ENCODE peak calls at places on chromosomes 13 and 19, in nine cellular contexts. C is tibial nerve, I is transverse colon, H is kidney epithelial cell, S is brain microvascular endothelial cell, Q is neural progenitor cell, E is tibial artery, F is IMR-90, M is HCT116. Y is an unnamed sample.

GRCh38 chr13:56349866-56350265 is 790.9 kb upstream of the PRR20A start:
- DNase-seq in C (no peak), I (no peak), H (peak; percentile 5), S (no peak), Q (no peak), E (no peak), F (no peak), M (no peak), Y (no peak)

GRCh38 chr19:48770223-48770622 is 14.9 kb downstream of the FGF21 start:
- DNase-seq in C (no peak), I (no peak), H (no peak), S (peak; percentile 42), Q (no peak), E (no peak), F (no peak), M (no peak), Y (no peak)

GRCh38 chr19:11611730-11612129 is 14.4 kb downstream of the ZNF627 start:
- DNase-seq in C (no peak), I (no peak), H (no peak), S (no peak), Q (no peak), E (no peak), F (no peak), M (no peak), Y (no peak)

GRCh38 chr19:52957591-52957990 is 5.1 kb downstream of the ZNF816 start:
- DNase-seq in C (no peak), I (no peak), H (no peak), S (no peak), Q (no peak), E (no peak), F (no peak), M (no peak), Y (no peak)

GRCh38 chr19:861099-861755 is 1.8 kb downstream of the CFD start:
- DNase-seq in C (no peak), I (no peak), H (no peak), S (no peak), Q (no peak), E (no peak), F (no peak), M (no peak), Y (no peak)

GRCh38 chr13:45016792-45017425 is 27.6 kb downstream of the GPALPP1 start:
- DNase-seq in C (no peak), I (no peak), H (no peak), S (no peak), Q (no peak), E (no peak), F (no peak), M (no peak), Y (no peak)

GRCh38 chr13:112859817-112860190 is 109.2 kb upstream of the MCF2L start:
- DNase-seq in C (peak; percentile 65), I (no peak), H (peak; percentile 62), S (peak; percentile 75), Q (no peak), E (no peak), F (peak; percentile 82), M (no peak), Y (peak; percentile 63)

GRCh38 chr19:11064831-11065303 is 24.4 kb upstream of the LDLR start:
- DNase-seq in C (no peak), I (no peak), H (no peak), S (no peak), Q (no peak), E (no peak), F (no peak), M (no peak), Y (no peak)

GRCh38 chr13:61727714-61728275 is 312.1 kb upstream of the PCDH20 start:
- DNase-seq in C (no peak), I (no peak), H (peak; percentile 14), S (no peak), Q (no peak), E (no peak), F (no peak), M (no peak), Y (no peak)

GRCh38 chr19:18895038-18895827 is 725 bp downstream of the CERS1 start:
- DNase-seq in C (peak; percentile 21), I (peak; percentile 31), H (no peak), S (no peak), Q (peak; percentile 90), E (peak; percentile 40), F (no peak), M (peak; percentile 38), Y (no peak)

GRCh38 chr19:38941979-38942378 is 11.2 kb downstream of the MRPS12 start:
- DNase-seq in C (no peak), I (no peak), H (no peak), S (no peak), Q (no peak), E (no peak), F (no peak), M (no peak), Y (no peak)

GRCh38 chr19:46616631-46617322 is 8.1 kb downstream of the PTGIR start:
- DNase-seq in C (no peak), I (peak; percentile 69), H (no peak), S (no peak), Q (peak; percentile 83), E (no peak), F (peak; percentile 85), M (peak; percentile 49), Y (peak; percentile 80)

GRCh38 chr19:32718286-32718685 is 1.3 kb upstream of the TDRD12 start:
- DNase-seq in C (no peak), I (no peak), H (no peak), S (no peak), Q (no peak), E (no peak), F (no peak), M (no peak), Y (no peak)

GRCh38 chr13:40611635-40612422 is 54.6 kb downstream of the FOXO1 start:
- DNase-seq in C (no peak), I (no peak), H (no peak), S (no peak), Q (no peak), E (no peak), F (no peak), M (no peak), Y (no peak)

GRCh38 chr19:1754651-1755466 is 1.6 kb downstream of the ONECUT3 start:
- DNase-seq in C (no peak), I (no peak), H (no peak), S (no peak), Q (peak; percentile 70), E (no peak), F (no peak), M (no peak), Y (no peak)

GRCh38 chr19:56477429-56478338 is 539 bp upstream of the ZNF667 start:
- DNase-seq in C (peak; percentile 78), I (peak; percentile 73), H (peak; percentile 69), S (peak; percentile 90), Q (peak; percentile 90), E (peak; percentile 86), F (peak; percentile 91), M (no peak), Y (peak; percentile 93)

GRCh38 chr13:73608731-73609485 is 525.3 kb downstream of the KLF12 start:
- DNase-seq in C (no peak), I (no peak), H (no peak), S (no peak), Q (no peak), E (no peak), F (no peak), M (no peak), Y (no peak)

GRCh38 chr19:17292301-17293074 is 10.7 kb downstream of the ABHD8 start:
- DNase-seq in C (peak; percentile 75), I (peak; percentile 85), H (peak; percentile 56), S (peak; percentile 88), Q (peak; percentile 92), E (peak; percentile 78), F (peak; percentile 82), M (peak; percentile 86), Y (peak; percentile 70)

GRCh38 chr13:101514695-101515275 is 62.3 kb downstream of the ITGBL1 start:
- DNase-seq in C (peak; percentile 81), I (no peak), H (peak; percentile 32), S (peak; percentile 62), Q (peak; percentile 62), E (peak; percentile 33), F (peak; percentile 68), M (peak; percentile 8), Y (no peak)

GRCh38 chr13:37679043-37679442 is 80.5 kb upstream of the POSTN start:
- DNase-seq in C (no peak), I (no peak), H (no peak), S (no peak), Q (no peak), E (no peak), F (no peak), M (no peak), Y (no peak)
- TF ChIP-seq CTCF in C (no peak), I (no peak), H (peak; percentile 4), S (peak; percentile 54), Q (no peak), E (no peak), F (peak; percentile 10), M (no peak), Y (no peak)

GRCh38 chr19:13014101-13014920 is 19.0 kb downstream of the NFIX start:
- DNase-seq in C (no peak), I (no peak), H (no peak), S (no peak), Q (peak; percentile 82), E (no peak), F (no peak), M (no peak), Y (no peak)
- H3K27me3 ChIP-seq in C (peaks cover 11% of the 10 kb centered on the region), I (peaks cover 18% of the 10 kb centered on the region), H (peaks cover 51% of the 10 kb centered on the region), S (peaks cover 22% of the 10 kb centered on the region), Q (peaks cover 100% of the 10 kb centered on the region), E (no peaks in the 10 kb centered on the region), F (no peaks in the 10 kb centered on the region), M (no peaks in the 10 kb centered on the region), Y (no peaks in the 10 kb centered on the region)

GRCh38 chr13:77915676-77916075 is 3.0 kb downstream of the EDNRB start:
- DNase-seq in C (no peak), I (no peak), H (no peak), S (no peak), Q (no peak), E (no peak), F (no peak), M (no peak), Y (no peak)

GRCh38 chr13:77918391-77919261 is at the start of gene EDNRB:
- DNase-seq in C (peak; percentile 43), I (peak; percentile 18), H (no peak), S (peak; percentile 20), Q (peak; percentile 58), E (peak; percentile 31), F (peak; percentile 17), M (no peak), Y (peak; percentile 64)

GRCh38 chr13:77919351-77920294 is 992 bp upstream of the EDNRB start:
- DNase-seq in C (peak; percentile 19), I (peak; percentile 21), H (no peak), S (peak; percentile 14), Q (peak; percentile 69), E (peak; percentile 20), F (peak; percentile 15), M (no peak), Y (peak; percentile 71)

DNA sequence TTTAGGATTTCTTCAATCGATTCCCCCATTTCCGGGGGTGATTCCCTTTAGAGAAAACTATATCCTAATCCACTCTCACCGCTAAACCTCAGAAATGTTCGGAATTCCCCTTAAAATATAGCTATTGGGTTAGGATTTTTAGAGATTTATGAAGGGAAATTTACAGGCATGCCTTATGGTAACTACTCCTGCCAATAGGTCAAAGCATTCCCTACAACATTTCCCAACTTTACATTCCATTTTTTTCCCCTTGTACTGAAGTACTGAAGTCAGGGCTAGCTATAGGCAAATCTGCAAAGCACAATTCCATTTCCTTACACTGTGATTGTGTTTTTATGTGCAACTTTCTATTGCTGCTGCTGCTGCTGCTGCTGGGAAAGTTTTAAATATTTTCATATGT is 2.1 kb downstream of the EDNRB start:
- DNase-seq in C (no peak), I (no peak), H (no peak), S (no peak), Q (no peak), E (no peak), F (no peak), M (no peak), Y (no peak)
- H3K4me3 ChIP-seq in C (peak overlapping the region; percentile 6), I (peak overlapping the region; percentile 55), H (no peak overlapping the region), S (no peak overlapping the region), Q (no peak overlapping the region), E (peak overlapping the region; percentile 4), F (peak overlapping the region; percentile 35), M (no peak overlapping the region), Y (peak overlapping the region; percentile 67)

GRCh38 chr19:6501740-6502648 is at the start of gene TUBB4A:
- DNase-seq in C (no peak), I (peak; percentile 28), H (no peak), S (no peak), Q (peak; percentile 56), E (no peak), F (no peak), M (no peak), Y (peak; percentile 17)
- TF ChIP-seq CTCF in C (peak; percentile 13), I (no peak), H (no peak), S (no peak), Q (peak; percentile 22), E (no peak), F (no peak), M (no peak), Y (no peak)